ENCODE peak calls at places on chromosomes 7 and 10, in eight cellular contexts. V is neural crest cell, P is lower lobe of right lung, Q is foreskin fibroblast, R is fibroblast of pulmonary artery, N is Calu3, A is esophagus squamous epithelium, G is HFFc6. Y is an unnamed sample.

GRCh38 chr10:114174462-114175190 is 623 bp upstream of the CCDC186 start:
- DNase-seq in V (no peak), P (peak; percentile 82), Q (peak; percentile 75), R (peak; percentile 53), N (peak; percentile 33), A (peak; percentile 37), G (peak; percentile 12), Y (no peak)

GRCh38 chr10:50585921-50586739 is 37.6 kb downstream of the SGMS1 start:
- DNase-seq in V (no peak), P (no peak), Q (peak; percentile 59), R (peak; percentile 77), N (no peak), A (no peak), G (no peak), Y (no peak)

GRCh38 chr10:60942604-60943269 is 1.2 kb downstream of the RHOBTB1 start:
- DNase-seq in V (no peak), P (peak; percentile 65), Q (no peak), R (peak; percentile 33), N (peak; percentile 32), A (no peak), G (peak; percentile 23), Y (peak; percentile 8)

GRCh38 chr10:126277177-126277576 is 111.1 kb downstream of the ADAM12 start:
- DNase-seq in V (no peak), P (no peak), Q (no peak), R (no peak), N (no peak), A (no peak), G (no peak), Y (no peak)

GRCh38 chr7:8423057-8423456 is 10.4 kb upstream of the NXPH1 start:
- DNase-seq in V (no peak), P (no peak), Q (no peak), R (no peak), N (no peak), A (no peak), G (no peak), Y (no peak)

GRCh38 chr10:27865221-27865635 is 119.6 kb upstream of the MKX start:
- DNase-seq in V (no peak), P (no peak), Q (peak; percentile 0), R (no peak), N (no peak), A (no peak), G (peak; percentile 53), Y (no peak)

GRCh38 chr7:41568135-41568534 is 134.8 kb downstream of the INHBA start:
- DNase-seq in V (no peak), P (no peak), Q (no peak), R (no peak), N (no peak), A (no peak), G (no peak), Y (no peak)

GRCh38 chr10:70324951-70325781 is 41.4 kb upstream of the NPFFR1 start:
- DNase-seq in V (no peak), P (no peak), Q (no peak), R (no peak), N (no peak), A (no peak), G (no peak), Y (no peak)

GRCh38 chr10:14391342-14391741 is 60.6 kb upstream of the FRMD4A start:
- DNase-seq in V (no peak), P (no peak), Q (no peak), R (no peak), N (no peak), A (no peak), G (no peak), Y (no peak)

GRCh38 chr7:74226633-74227032 is 16.8 kb downstream of the LAT2 start:
- DNase-seq in V (no peak), P (peak; percentile 55), Q (no peak), R (no peak), N (no peak), A (no peak), G (no peak), Y (no peak)

GRCh38 chr10:46106410-46107255 is 60.6 kb upstream of the MSMB start:
- DNase-seq in V (peak; percentile 48), P (peak; percentile 78), Q (peak; percentile 24), R (peak; percentile 52), N (peak; percentile 73), A (no peak), G (no peak), Y (peak; percentile 75)

GRCh38 chr7:90597879-90598278 is 1.8 kb downstream of the CDK14 start:
- DNase-seq in V (no peak), P (no peak), Q (no peak), R (peak; percentile 16), N (no peak), A (no peak), G (no peak), Y (no peak)

GRCh38 chr7:137820156-137820555 is 26.6 kb downstream of the DGKI start:
- DNase-seq in V (no peak), P (no peak), Q (no peak), R (no peak), N (no peak), A (no peak), G (no peak), Y (no peak)

GRCh38 chr7:112571852-112572607 is 91.2 kb downstream of the LSMEM1 start:
- DNase-seq in V (no peak), P (no peak), Q (no peak), R (no peak), N (no peak), A (no peak), G (no peak), Y (no peak)

GRCh38 chr7:12102101-12102500 is 109.0 kb upstream of the TMEM106B start:
- DNase-seq in V (no peak), P (no peak), Q (no peak), R (no peak), N (no peak), A (no peak), G (no peak), Y (peak; percentile 10)

GRCh38 chr10:72638586-72639440 is 12.9 kb upstream of the MICU1 start:
- DNase-seq in V (no peak), P (no peak), Q (no peak), R (no peak), N (peak; percentile 82), A (no peak), G (no peak), Y (no peak)

GRCh38 chr7:95755277-95755934 is 16.9 kb upstream of the DYNC1I1 start:
- DNase-seq in V (no peak), P (no peak), Q (no peak), R (no peak), N (no peak), A (no peak), G (no peak), Y (no peak)

GRCh38 chr7:674454-675410 is 51.8 kb upstream of the DNAAF5 start:
- DNase-seq in V (no peak), P (no peak), Q (no peak), R (peak; percentile 64), N (no peak), A (no peak), G (no peak), Y (no peak)

GRCh38 chr10:129694633-129695356 is 227.8 kb downstream of the MGMT start:
- DNase-seq in V (no peak), P (no peak), Q (no peak), R (no peak), N (no peak), A (no peak), G (no peak), Y (no peak)

GRCh38 chr7:69786707-69787395 is 188.6 kb downstream of the AUTS2 start:
- DNase-seq in V (no peak), P (no peak), Q (no peak), R (no peak), N (no peak), A (no peak), G (no peak), Y (no peak)

GRCh38 chr7:69780377-69780776 is 182.1 kb downstream of the AUTS2 start:
- DNase-seq in V (no peak), P (no peak), Q (no peak), R (no peak), N (no peak), A (no peak), G (no peak), Y (peak; percentile 26)

GRCh38 chr7:69781412-69781846 is 183.2 kb downstream of the AUTS2 start:
- DNase-seq in V (no peak), P (no peak), Q (no peak), R (peak; percentile 34), N (no peak), A (no peak), G (no peak), Y (no peak)

GRCh38 chr7:69787736-69788431 is 189.6 kb downstream of the AUTS2 start:
- DNase-seq in V (no peak), P (no peak), Q (no peak), R (no peak), N (no peak), A (no peak), G (no peak), Y (no peak)

GRCh38 chr7:69782917-69783684 is 184.8 kb downstream of the AUTS2 start:
- DNase-seq in V (no peak), P (no peak), Q (no peak), R (peak; percentile 63), N (no peak), A (no peak), G (no peak), Y (no peak)
- TF ChIP-seq CTCF in V (no peak), P (no peak), Q (no peak), R (no peak), N (no peak), A (no peak), G (no peak), Y (no peak)

GRCh38 chr7:116674508-116675173 is 2.6 kb downstream of the MET start:
- DNase-seq in V (no peak), P (no peak), Q (no peak), R (no peak), N (no peak), A (no peak), G (peak; percentile 56), Y (no peak)
- TF ChIP-seq CTCF in V (no peak), P (no peak), Q (no peak), R (no peak), N (no peak), A (no peak), G (no peak), Y (no peak)

GRCh38 chr10:120997313-120998102 is 146.3 kb downstream of the WDR11 start:
- DNase-seq in V (no peak), P (no peak), Q (no peak), R (no peak), N (no peak), A (no peak), G (no peak), Y (no peak)
- TF ChIP-seq CTCF in V (no peak), P (no peak), Q (no peak), R (no peak), N (no peak), A (no peak), G (no peak), Y (no peak)

GRCh38 chr7:107667341-107667740 is 6.7 kb downstream of the SLC26A4 start:
- DNase-seq in V (no peak), P (no peak), Q (no peak), R (peak; percentile 29), N (no peak), A (no peak), G (no peak), Y (no peak)

GRCh38 chr7:107672183-107672582 is 11.6 kb downstream of the SLC26A4 start:
- DNase-seq in V (no peak), P (no peak), Q (no peak), R (no peak), N (no peak), A (no peak), G (no peak), Y (no peak)

GRCh38 chr7:107663196-107663595 is 2.6 kb downstream of the SLC26A4 start:
- DNase-seq in V (no peak), P (no peak), Q (no peak), R (no peak), N (no peak), A (no peak), G (no peak), Y (no peak)

GRCh38 chr7:107666804-107667203 is 6.2 kb downstream of the SLC26A4 start:
- DNase-seq in V (no peak), P (no peak), Q (no peak), R (no peak), N (no peak), A (no peak), G (no peak), Y (no peak)

GRCh38 chr7:107668296-107668695 is 7.7 kb downstream of the SLC26A4 start:
- DNase-seq in V (no peak), P (no peak), Q (no peak), R (no peak), N (no peak), A (no peak), G (no peak), Y (no peak)
- TF ChIP-seq CTCF in V (no peak), P (no peak), Q (no peak), R (no peak), N (no peak), A (no peak), G (no peak), Y (no peak)